ENCODE peak calls at places on chromosomes 1 and 21, in ten cellular contexts. X is upper lobe of right lung, E is cardiac muscle cell, D is neural progenitor cell, H is GM23338, L is A673, O is hepatocyte, N is esophagus squamous epithelium, I is mammary epithelial cell, Y is lower lobe of right lung. P is an unnamed sample.

GRCh38 chr1:31306278-31306677 is 9.4 kb downstream of the ZCCHC17 start:
- DNase-seq in X (no peak), E (no peak), D (no peak), H (no peak), L (peak), O (peak), N (no peak), I (peak), Y (no peak), P (peak)

GRCh38 chr1:63827411-63828321 is 53.8 kb downstream of the ROR1 start:
- DNase-seq in X (no peak), E (no peak), D (no peak), H (no peak), L (no peak), O (no peak), N (no peak), I (no peak), Y (no peak), P (no peak)

GRCh38 chr1:9314101-9314500 is 21.4 kb downstream of the SPSB1 start:
- DNase-seq in X (no peak), E (no peak), D (no peak), H (no peak), L (no peak), O (no peak), N (no peak), I (no peak), Y (no peak), P (no peak)

GRCh38 chr21:46667735-46668380 is 32.4 kb downstream of the PRMT2 start:
- DNase-seq in X (no peak), E (peak), D (peak), H (peak), L (peak), O (peak), N (no peak), I (peak), Y (no peak), P (peak)

GRCh38 chr1:178489399-178489798 is 7.4 kb downstream of the CLEC20A start:
- DNase-seq in X (no peak), E (no peak), D (no peak), H (no peak), L (no peak), O (no peak), N (no peak), I (no peak), Y (no peak), P (no peak)

GRCh38 chr1:1250828-1251284 is 4.3 kb upstream of the C1QTNF12 start:
- DNase-seq in X (no peak), E (no peak), D (no peak), H (no peak), L (no peak), O (no peak), N (no peak), I (peak), Y (no peak), P (peak)

GRCh38 chr21:35399002-35399401 is 349.9 kb upstream of the RUNX1 start:
- DNase-seq in X (no peak), E (no peak), D (no peak), H (no peak), L (no peak), O (no peak), N (no peak), I (peak), Y (no peak), P (no peak)

GRCh38 chr21:29145354-29145782 is 14.9 kb downstream of the MAP3K7CL start:
- DNase-seq in X (no peak), E (no peak), D (no peak), H (no peak), L (peak), O (peak), N (no peak), I (peak), Y (no peak), P (peak)

GRCh38 chr1:218476385-218476784 is 131.2 kb downstream of the TGFB2 start:
- DNase-seq in X (no peak), E (no peak), D (no peak), H (no peak), L (no peak), O (no peak), N (no peak), I (peak), Y (no peak), P (peak)

GRCh38 chr1:235878082-235878781 is 11.5 kb upstream of the LYST start:
- DNase-seq in X (no peak), E (no peak), D (no peak), H (no peak), L (no peak), O (no peak), N (no peak), I (peak), Y (no peak), P (no peak)
- H3K27ac ChIP-seq in X (no peak), E (no peak), D (no peak), H (no peak), L (no peak), O (no peak), N (no peak), I (no peak), Y (peak), P (no peak)

GRCh38 chr1:15282810-15283474 is 35.9 kb downstream of the FHAD1 start:
- DNase-seq in X (no peak), E (no peak), D (no peak), H (peak), L (no peak), O (no peak), N (no peak), I (peak), Y (no peak), P (no peak)

GRCh38 chr1:15282038-15282437 is 35.0 kb downstream of the FHAD1 start:
- DNase-seq in X (no peak), E (no peak), D (no peak), H (no peak), L (no peak), O (no peak), N (no peak), I (no peak), Y (no peak), P (no peak)

GRCh38 chr1:15280416-15280815 is 33.4 kb downstream of the FHAD1 start:
- DNase-seq in X (no peak), E (no peak), D (no peak), H (no peak), L (no peak), O (no peak), N (no peak), I (no peak), Y (no peak), P (no peak)

GRCh38 chr1:15286452-15286851 is 39.4 kb downstream of the FHAD1 start:
- DNase-seq in X (peak), E (no peak), D (no peak), H (no peak), L (no peak), O (no peak), N (no peak), I (no peak), Y (no peak), P (no peak)

DNA sequence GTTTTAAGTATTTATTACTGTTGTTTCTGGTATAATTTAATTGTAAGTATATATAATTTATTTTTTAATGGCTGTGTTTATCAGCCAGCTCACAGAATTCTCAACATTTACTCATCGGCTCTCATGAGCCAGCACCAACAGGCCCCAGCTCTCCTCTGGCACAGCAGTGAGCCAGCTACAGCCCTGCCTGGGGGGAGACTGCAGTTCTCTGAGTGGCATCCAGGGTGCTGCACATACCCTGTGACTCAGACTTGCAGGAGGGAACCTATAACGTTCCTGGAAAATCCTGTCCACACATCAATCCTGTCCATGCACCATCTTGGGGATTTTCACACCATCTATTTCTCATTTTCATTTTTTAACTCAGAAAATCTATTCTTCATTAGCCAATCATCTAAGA is 36.5 kb downstream of the FHAD1 start:
- DNase-seq in X (no peak), E (no peak), D (no peak), H (no peak), L (no peak), O (no peak), N (no peak), I (peak), Y (no peak), P (peak)
- TF ChIP-seq CTCF in X (no peak), E (peak), D (no peak), H (no peak), L (no peak), O (no peak), N (no peak), I (peak), Y (no peak), P (peak)

DNA sequence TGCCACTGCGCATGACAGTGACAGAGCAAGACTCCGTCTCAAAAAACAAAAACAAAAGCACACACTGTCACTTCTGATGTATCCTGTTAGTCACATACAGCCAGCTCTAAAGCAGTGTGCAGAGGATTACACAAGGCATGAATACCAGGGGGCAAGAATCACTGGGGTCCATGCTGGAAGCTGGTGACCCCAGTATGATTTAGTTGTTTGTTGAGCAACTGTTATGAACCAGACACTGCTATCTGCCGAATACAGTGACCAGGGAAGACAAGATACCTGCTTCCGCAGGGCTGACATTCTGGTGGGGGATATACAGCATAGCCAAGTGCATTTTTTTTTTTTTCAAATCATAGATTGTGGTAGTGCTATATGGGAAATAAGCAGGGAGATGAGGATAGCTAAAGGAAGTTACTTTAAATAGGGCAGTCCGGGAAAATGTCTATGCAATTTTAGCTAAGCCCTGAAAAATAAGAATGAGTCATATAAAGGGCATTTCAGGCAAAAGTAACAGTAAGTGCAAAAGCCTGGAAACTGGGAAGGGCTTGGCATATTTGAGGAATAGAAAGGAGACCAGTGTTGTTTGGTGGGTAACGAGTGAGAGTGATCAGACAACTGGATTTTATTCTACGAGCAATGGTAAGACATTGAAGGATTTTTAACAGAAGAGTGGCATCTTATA is 69.7 kb downstream of the ADSS2 start:
- DNase-seq in X (no peak), E (no peak), D (no peak), H (no peak), L (no peak), O (no peak), N (no peak), I (no peak), Y (no peak), P (peak)
- H3K27ac ChIP-seq in X (no peak), E (no peak), D (no peak), H (no peak), L (no peak), O (no peak), N (no peak), I (no peak), Y (no peak), P (peak)

GRCh38 chr1:202848191-202848542 is 37.4 kb downstream of the PCAT6 start:
- DNase-seq in X (no peak), E (no peak), D (no peak), H (no peak), L (no peak), O (no peak), N (no peak), I (peak), Y (no peak), P (no peak)

GRCh38 chr1:202856034-202856433 is 32.9 kb downstream of the RABIF start:
- DNase-seq in X (no peak), E (no peak), D (no peak), H (no peak), L (no peak), O (no peak), N (no peak), I (no peak), Y (no peak), P (no peak)

GRCh38 chr1:202854787-202855186 is 34.2 kb downstream of the RABIF start:
- DNase-seq in X (no peak), E (no peak), D (no peak), H (no peak), L (no peak), O (no peak), N (no peak), I (no peak), Y (no peak), P (no peak)

GRCh38 chr1:202850593-202851362 is 38.2 kb downstream of the RABIF start:
- DNase-seq in X (no peak), E (no peak), D (no peak), H (no peak), L (no peak), O (no peak), N (no peak), I (no peak), Y (no peak), P (no peak)

DNA sequence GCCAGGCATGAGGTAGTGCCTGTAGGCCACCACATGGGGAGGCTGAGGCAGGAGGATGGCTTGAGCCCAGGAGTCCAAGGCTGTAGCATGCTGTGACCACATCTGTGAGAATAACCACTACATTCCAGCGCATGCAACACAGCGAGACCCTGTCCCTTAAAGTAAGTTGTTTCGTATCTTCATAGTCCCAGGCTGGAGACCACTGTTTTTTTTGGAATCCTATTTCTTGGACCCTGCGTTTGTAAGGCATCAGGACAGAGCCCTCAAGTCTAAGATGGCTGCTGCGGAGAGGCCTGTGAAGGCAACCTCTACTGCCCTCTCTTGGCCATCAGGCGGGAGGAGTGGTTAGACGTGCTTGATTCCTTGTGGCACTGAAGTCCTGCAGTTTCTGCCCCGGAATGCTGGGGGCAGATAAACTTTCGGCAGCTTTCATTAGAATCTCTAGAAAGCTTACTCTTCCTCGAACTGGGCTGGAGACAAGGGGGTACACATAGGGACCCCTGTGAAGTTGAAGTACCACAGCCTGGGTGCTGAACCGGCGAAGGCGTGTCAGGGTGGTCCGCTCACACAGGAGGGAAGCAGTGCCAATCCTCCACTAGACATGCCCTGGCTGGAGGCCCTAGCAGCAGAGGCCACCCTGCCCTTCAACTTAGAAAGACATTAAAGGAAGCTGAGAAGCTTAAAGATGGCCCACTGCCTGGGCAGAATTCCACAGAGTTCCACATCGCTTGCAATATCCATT is 36.6 kb downstream of the RABIF start:
- DNase-seq in X (no peak), E (peak), D (peak), H (peak), L (peak), O (peak), N (no peak), I (peak), Y (no peak), P (peak)
- TF ChIP-seq CTCF in X (peak), E (peak), D (peak), H (peak), L (peak), O (peak), N (no peak), I (peak), Y (peak), P (no peak)